ENCODE peak calls at places on chromosomes 16 and 17, in nine cellular contexts. F is tibial artery, E is A549, L is Panc1, Y is cardiac muscle cell, I is PC-9, P is BE2C, Q is neural crest cell, R is HFFc6. N is an unnamed sample.

GRCh38 chr17:6930754-6931153 is 65.1 kb upstream of the ALOX12 start:
- DNase-seq in L (no peak), R (no peak), P (no peak), Q (no peak), I (no peak), E (no peak), Y (no peak), F (no peak), N (no peak)

GRCh38 chr17:511001-511690 is 158.5 kb upstream of the RPH3AL start:
- DNase-seq in Q (no peak), E (no peak), Y (no peak), P (no peak), L (no peak), F (no peak), R (peak), I (no peak), N (no peak)

GRCh38 chr17:65191805-65192740 is 54.9 kb downstream of the RGS9 start:
- DNase-seq in I (peak), R (peak), E (peak), Q (no peak), Y (no peak), F (no peak), P (no peak), L (no peak), N (peak)

GRCh38 chr17:18331879-18332278 is 16.8 kb downstream of the SMCR8 start:
- DNase-seq in I (no peak), Q (no peak), L (no peak), E (no peak), F (no peak), R (no peak), Y (no peak), P (no peak), N (no peak)

GRCh38 chr16:87182759-87183158 is 134.4 kb downstream of the C16orf95 start:
- DNase-seq in L (no peak), I (no peak), E (no peak), R (no peak), P (no peak), F (no peak), Y (no peak), Q (no peak), N (no peak)

GRCh38 chr17:79622776-79623175 is 11.9 kb upstream of the RBFOX3 start:
- DNase-seq in I (no peak), L (no peak), F (peak), Q (no peak), Y (no peak), R (no peak), P (no peak), E (no peak), N (no peak)

GRCh38 chr16:4767872-4768548 is 1.0 kb upstream of the ZNF500 start:
- DNase-seq in P (no peak), E (peak), F (peak), Y (no peak), Q (no peak), I (peak), R (no peak), L (no peak), N (peak)

GRCh38 chr17:66302761-66303626 is 581 bp downstream of the PRKCA start:
- DNase-seq in L (no peak), F (peak), I (peak), E (peak), P (peak), R (peak), Q (peak), Y (peak), N (no peak)

GRCh38 chr16:180101-180920 is at the start of gene HBQ1:
- DNase-seq in P (peak), R (no peak), L (no peak), I (no peak), Y (peak), E (peak), Q (peak), F (no peak), N (no peak)

GRCh38 chr16:66475232-66475631 is 48.1 kb downstream of the BEAN1 start:
- DNase-seq in I (no peak), R (no peak), L (no peak), P (no peak), Q (no peak), E (no peak), Y (no peak), F (no peak), N (no peak)

GRCh38 chr16:87143661-87144121 is 173.5 kb downstream of the C16orf95 start:
- DNase-seq in F (peak), R (no peak), Y (no peak), P (no peak), Q (no peak), I (no peak), E (no peak), L (no peak), N (no peak)

GRCh38 chr17:5885336-5885735 is 184.8 kb upstream of the WSCD1 start:
- DNase-seq in L (no peak), Q (no peak), F (no peak), P (no peak), E (no peak), Y (no peak), R (no peak), I (no peak), N (no peak)

GRCh38 chr16:1363501-1364041 is 11.8 kb downstream of the GNPTG start:
- DNase-seq in P (peak), Y (peak), Q (peak), F (no peak), R (peak), I (peak), E (peak), L (no peak), N (peak)

GRCh38 chr17:6069611-6070279 is 434 bp upstream of the WSCD1 start:
- DNase-seq in Y (peak), Q (peak), P (no peak), R (no peak), F (no peak), I (no peak), L (no peak), E (peak), N (no peak)

GRCh38 chr16:56269824-56270684 is 78.8 kb downstream of the GNAO1 start:
- DNase-seq in E (peak), R (peak), P (peak), L (no peak), I (no peak), F (peak), Q (no peak), Y (peak), N (no peak)

GRCh38 chr17:59890720-59891119 is 2.0 kb downstream of the TUBD1 start:
- DNase-seq in F (no peak), Q (no peak), L (no peak), P (no peak), R (peak), I (no peak), E (peak), Y (no peak), N (no peak)

GRCh38 chr17:64470676-64471075 is 21.8 kb downstream of the MILR1 start:
- DNase-seq in E (no peak), I (no peak), L (no peak), F (no peak), Q (no peak), P (no peak), Y (no peak), R (no peak), N (no peak)

GRCh38 chr16:49952386-49952785 is 72.6 kb upstream of the CNEP1R1 start:
- DNase-seq in L (no peak), F (no peak), I (no peak), R (peak), Q (no peak), Y (no peak), P (no peak), E (peak), N (peak)

GRCh38 chr16:70151941-70152509 is 21.6 kb upstream of the CLEC18C start:
- DNase-seq in L (no peak), P (no peak), F (no peak), E (no peak), Y (no peak), I (no peak), Q (no peak), R (no peak), N (no peak)

GRCh38 chr17:41171881-41172280 is 3.9 kb upstream of the KRTAP4-3 start:
- DNase-seq in F (no peak), P (no peak), L (no peak), E (no peak), R (no peak), Y (no peak), I (no peak), Q (no peak), N (no peak)

GRCh38 chr17:383771-384621 is 31.4 kb upstream of the RPH3AL start:
- DNase-seq in P (no peak), Q (no peak), L (no peak), F (no peak), E (no peak), I (no peak), R (no peak), Y (no peak), N (no peak)

GRCh38 chr16:82980810-82981209 is 354.0 kb downstream of the CDH13 start:
- DNase-seq in L (no peak), P (no peak), E (no peak), I (no peak), Y (no peak), F (no peak), Q (no peak), R (no peak), N (no peak)

GRCh38 chr17:82866521-82867214 is 26.8 kb upstream of the ZNF750 start:
- DNase-seq in I (no peak), P (peak), R (peak), L (no peak), F (no peak), Q (no peak), E (no peak), Y (no peak), N (no peak)

GRCh38 chr17:46009681-46010596 is 10.9 kb downstream of the STH start:
- DNase-seq in E (peak), L (no peak), Q (no peak), F (peak), I (no peak), P (no peak), R (no peak), Y (no peak), N (no peak)

GRCh38 chr16:24419709-24420108 is 119.7 kb upstream of the RBBP6 start:
- DNase-seq in R (no peak), L (no peak), F (no peak), Q (no peak), I (no peak), E (no peak), Y (no peak), P (no peak), N (no peak)

GRCh38 chr16:56849690-56850680 is 15.0 kb upstream of the SLC12A3 start:
- DNase-seq in L (no peak), R (no peak), Q (no peak), E (no peak), P (no peak), I (no peak), Y (no peak), F (peak), N (no peak)

GRCh38 chr17:42246515-42246914 is 29.7 kb downstream of the STAT5B start:
- DNase-seq in R (no peak), L (no peak), Q (no peak), Y (no peak), F (no peak), P (no peak), E (no peak), I (no peak), N (no peak)
- TF ChIP-seq CTCF in R (no peak), L (no peak), Q (no peak), Y (no peak), F (no peak), P (no peak), E (no peak), I (no peak), N (no peak)

GRCh38 chr16:85454171-85454883 is 158.8 kb upstream of the GSE1 start:
- DNase-seq in F (no peak), E (no peak), R (no peak), Q (no peak), L (no peak), P (no peak), I (no peak), Y (no peak), N (no peak)
- TF ChIP-seq CTCF in F (no peak), E (no peak), R (no peak), Q (no peak), L (no peak), P (no peak), I (no peak), Y (no peak), N (no peak)

GRCh38 chr17:76397184-76397583 is 12.8 kb downstream of the SPHK1 start:
- DNase-seq in E (peak), F (no peak), Y (no peak), Q (no peak), R (no peak), L (no peak), I (no peak), P (no peak), N (no peak)
- TF ChIP-seq CTCF in E (no peak), F (no peak), Y (no peak), Q (no peak), R (no peak), L (no peak), I (no peak), P (peak), N (no peak)

GRCh38 chr17:27382025-27382424 is 74.2 kb upstream of the KSR1 start:
- DNase-seq in Q (no peak), L (no peak), R (no peak), E (no peak), P (no peak), F (peak), I (no peak), Y (no peak), N (no peak)

GRCh38 chr17:27384721-27385120 is 71.5 kb upstream of the KSR1 start:
- DNase-seq in Y (no peak), I (no peak), F (no peak), Q (no peak), L (no peak), R (no peak), E (no peak), P (no peak), N (no peak)

GRCh38 chr17:27386206-27387075 is 69.8 kb upstream of the KSR1 start:
- DNase-seq in P (no peak), Q (no peak), L (no peak), R (no peak), I (no peak), E (no peak), Y (no peak), F (peak), N (no peak)

GRCh38 chr17:27385626-27386025 is 70.6 kb upstream of the KSR1 start:
- DNase-seq in R (no peak), L (no peak), F (peak), E (no peak), Y (no peak), I (no peak), Q (no peak), P (no peak), N (no peak)

GRCh38 chr17:27384261-27384701 is 72.0 kb upstream of the KSR1 start:
- DNase-seq in Q (no peak), R (peak), E (peak), L (peak), P (no peak), F (peak), I (peak), Y (no peak), N (no peak)
- TF ChIP-seq CTCF in Q (no peak), R (peak), E (no peak), L (no peak), P (no peak), F (peak), I (no peak), Y (no peak), N (no peak)

GRCh38 chr16:10569629-10570028 is 10.8 kb downstream of the EMP2 start:
- DNase-seq in L (no peak), F (no peak), Y (no peak), I (no peak), P (no peak), E (no peak), R (no peak), Q (no peak), N (no peak)
- TF ChIP-seq CTCF in L (no peak), F (no peak), Y (no peak), I (no peak), P (no peak), E (no peak), R (no peak), Q (no peak), N (no peak)

GRCh38 chr17:34435182-34435928 is 72.3 kb upstream of the CCL1 start:
- DNase-seq in Y (no peak), I (no peak), L (no peak), F (no peak), R (no peak), P (no peak), E (no peak), Q (no peak), N (no peak)
- TF ChIP-seq CTCF in Y (no peak), I (no peak), L (no peak), F (no peak), R (no peak), P (no peak), E (no peak), Q (no peak), N (no peak)